ENCODE peak calls at places on chromosome 15, in seven cellular contexts. One of them, this sample, is unnamed.
A peak's percentile ranks its signal among the peaks of the same experiment; 100 is the strongest.

GRCh38 chr15:49116108-49116507 is 39.3 kb downstream of the COPS2 start:
- DNase-seq in upper lobe of right lung: no peak
- DNase-seq in activated B cell treated with CpG ODN at 0.5 μM for 24 hours: no peak
- DNase-seq in heart left ventricle: no peak
- DNase-seq in left ventricle myocardium inferior: no peak
- DNase-seq in A549: no peak
- DNase-seq in uterus: no peak
- DNase-seq in this sample: no peak

GRCh38 chr15:38991126-38991525 is 426.5 kb upstream of the RASGRP1 start:
- DNase-seq in upper lobe of right lung: no peak
- DNase-seq in activated B cell treated with CpG ODN at 0.5 μM for 24 hours: no peak
- DNase-seq in heart left ventricle: no peak
- DNase-seq in left ventricle myocardium inferior: no peak
- DNase-seq in A549: no peak
- DNase-seq in uterus: no peak
- DNase-seq in this sample: no peak

GRCh38 chr15:55661431-55661830 is 73.3 kb upstream of the PYGO1 start:
- DNase-seq in upper lobe of right lung: no peak
- DNase-seq in activated B cell treated with CpG ODN at 0.5 μM for 24 hours: no peak
- DNase-seq in heart left ventricle: no peak
- DNase-seq in left ventricle myocardium inferior: no peak
- DNase-seq in A549: no peak
- DNase-seq in uterus: no peak
- DNase-seq in this sample: no peak

GRCh38 chr15:53586815-53587214 is 172.6 kb downstream of the WDR72 start:
- DNase-seq in upper lobe of right lung: no peak
- DNase-seq in activated B cell treated with CpG ODN at 0.5 μM for 24 hours: no peak
- DNase-seq in heart left ventricle: no peak
- DNase-seq in left ventricle myocardium inferior: no peak
- DNase-seq in A549: no peak
- DNase-seq in uterus: no peak
- DNase-seq in this sample: peak; percentile 0

GRCh38 chr15:57375827-57376694 is at the start of gene CGNL1:
- DNase-seq in upper lobe of right lung: peak; percentile 82
- DNase-seq in activated B cell treated with CpG ODN at 0.5 μM for 24 hours: no peak
- DNase-seq in heart left ventricle: peak; percentile 53
- DNase-seq in left ventricle myocardium inferior: peak; percentile 39
- DNase-seq in A549: peak; percentile 62
- DNase-seq in uterus: peak; percentile 63
- DNase-seq in this sample: peak; percentile 48

GRCh38 chr15:52093539-52094502 is 18.8 kb downstream of the BCL2L10 start:
- DNase-seq in upper lobe of right lung: no peak
- DNase-seq in activated B cell treated with CpG ODN at 0.5 μM for 24 hours: no peak
- DNase-seq in heart left ventricle: no peak
- DNase-seq in left ventricle myocardium inferior: no peak
- DNase-seq in A549: peak; percentile 46
- DNase-seq in uterus: peak; percentile 63
- DNase-seq in this sample: no peak

GRCh38 chr15:44298878-44299277 is 10.4 kb downstream of the GOLM2 start:
- DNase-seq in upper lobe of right lung: no peak
- DNase-seq in activated B cell treated with CpG ODN at 0.5 μM for 24 hours: no peak
- DNase-seq in heart left ventricle: no peak
- DNase-seq in left ventricle myocardium inferior: no peak
- DNase-seq in A549: peak; percentile 14
- DNase-seq in uterus: no peak
- DNase-seq in this sample: no peak

GRCh38 chr15:101138913-101139880 is 112.7 kb downstream of the CHSY1 start:
- DNase-seq in upper lobe of right lung: no peak
- DNase-seq in activated B cell treated with CpG ODN at 0.5 μM for 24 hours: no peak
- DNase-seq in heart left ventricle: no peak
- DNase-seq in left ventricle myocardium inferior: no peak
- DNase-seq in A549: no peak
- DNase-seq in uterus: no peak
- DNase-seq in this sample: peak; percentile 86

GRCh38 chr15:96264351-96264798 is 66.1 kb upstream of the NR2F2 start:
- DNase-seq in upper lobe of right lung: no peak
- DNase-seq in activated B cell treated with CpG ODN at 0.5 μM for 24 hours: no peak
- DNase-seq in heart left ventricle: no peak
- DNase-seq in left ventricle myocardium inferior: no peak
- DNase-seq in A549: no peak
- DNase-seq in uterus: no peak
- DNase-seq in this sample: no peak

GRCh38 chr15:77500986-77501385 is 80.3 kb downstream of the HMG20A start:
- DNase-seq in upper lobe of right lung: no peak
- DNase-seq in activated B cell treated with CpG ODN at 0.5 μM for 24 hours: no peak
- DNase-seq in heart left ventricle: no peak
- DNase-seq in left ventricle myocardium inferior: no peak
- DNase-seq in A549: no peak
- DNase-seq in uterus: no peak
- DNase-seq in this sample: no peak

GRCh38 chr15:73691398-73691797 is 7.2 kb downstream of the CD276 start:
- DNase-seq in upper lobe of right lung: peak; percentile 53
- DNase-seq in activated B cell treated with CpG ODN at 0.5 μM for 24 hours: no peak
- DNase-seq in heart left ventricle: peak; percentile 60
- DNase-seq in left ventricle myocardium inferior: peak; percentile 63
- DNase-seq in A549: no peak
- DNase-seq in uterus: peak; percentile 54
- DNase-seq in this sample: no peak

GRCh38 chr15:99603828-99604227 is 38.0 kb downstream of the MEF2A start:
- DNase-seq in upper lobe of right lung: no peak
- DNase-seq in activated B cell treated with CpG ODN at 0.5 μM for 24 hours: no peak
- DNase-seq in heart left ventricle: no peak
- DNase-seq in left ventricle myocardium inferior: no peak
- DNase-seq in A549: no peak
- DNase-seq in uterus: no peak
- DNase-seq in this sample: no peak

GRCh38 chr15:45612790-45613415 is 21.9 kb upstream of the SQOR start:
- DNase-seq in upper lobe of right lung: no peak
- DNase-seq in activated B cell treated with CpG ODN at 0.5 μM for 24 hours: no peak
- DNase-seq in heart left ventricle: no peak
- DNase-seq in left ventricle myocardium inferior: no peak
- DNase-seq in A549: no peak
- DNase-seq in uterus: no peak
- DNase-seq in this sample: no peak

GRCh38 chr15:45616901-45617323 is 17.9 kb upstream of the SQOR start:
- DNase-seq in upper lobe of right lung: no peak
- DNase-seq in activated B cell treated with CpG ODN at 0.5 μM for 24 hours: no peak
- DNase-seq in heart left ventricle: no peak
- DNase-seq in left ventricle myocardium inferior: no peak
- DNase-seq in A549: no peak
- DNase-seq in uterus: no peak
- DNase-seq in this sample: no peak

GRCh38 chr15:45606841-45607240 is 19.7 kb downstream of the BLOC1S6 start:
- DNase-seq in upper lobe of right lung: no peak
- DNase-seq in activated B cell treated with CpG ODN at 0.5 μM for 24 hours: no peak
- DNase-seq in heart left ventricle: no peak
- DNase-seq in left ventricle myocardium inferior: no peak
- DNase-seq in A549: no peak
- DNase-seq in uterus: no peak
- DNase-seq in this sample: no peak

GRCh38 chr15:45606413-45606812 is 19.2 kb downstream of the BLOC1S6 start:
- DNase-seq in upper lobe of right lung: no peak
- DNase-seq in activated B cell treated with CpG ODN at 0.5 μM for 24 hours: no peak
- DNase-seq in heart left ventricle: no peak
- DNase-seq in left ventricle myocardium inferior: no peak
- DNase-seq in A549: no peak
- DNase-seq in uterus: no peak
- DNase-seq in this sample: no peak

GRCh38 chr15:45611305-45611704 is 23.5 kb upstream of the SQOR start:
- DNase-seq in upper lobe of right lung: no peak
- DNase-seq in activated B cell treated with CpG ODN at 0.5 μM for 24 hours: no peak
- DNase-seq in heart left ventricle: no peak
- DNase-seq in left ventricle myocardium inferior: no peak
- DNase-seq in A549: no peak
- DNase-seq in uterus: no peak
- DNase-seq in this sample: peak; percentile 33
- TF ChIP-seq CTCF in upper lobe of right lung: peak; percentile 35
- TF ChIP-seq CTCF in activated B cell treated with CpG ODN at 0.5 μM for 24 hours: no peak
- TF ChIP-seq CTCF in heart left ventricle: peak; percentile 24
- TF ChIP-seq CTCF in left ventricle myocardium inferior: peak; percentile 45
- TF ChIP-seq CTCF in A549: peak; percentile 59
- TF ChIP-seq CTCF in uterus: no peak
- TF ChIP-seq CTCF in this sample: peak; percentile 36

DNA sequence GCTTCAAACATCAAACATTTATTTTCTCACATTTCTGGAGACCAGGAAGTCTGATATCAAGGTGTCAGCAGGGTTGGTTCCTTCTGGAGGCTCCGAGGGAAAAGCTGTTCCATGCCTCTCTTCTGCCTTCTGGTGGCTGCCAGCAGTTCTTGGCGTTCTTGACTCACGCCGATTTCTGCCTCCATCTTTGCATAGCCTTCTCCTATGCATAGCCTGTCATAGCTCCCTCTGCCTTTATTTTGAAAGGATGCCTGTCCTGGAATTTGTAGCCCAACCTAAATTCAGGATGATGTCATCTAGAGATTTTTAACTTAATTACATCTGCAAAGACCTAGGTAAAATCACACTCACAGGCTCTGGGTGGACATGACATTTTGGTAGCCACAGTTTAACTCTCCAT is 70.4 kb downstream of the RGMA start:
- DNase-seq in upper lobe of right lung: no peak
- DNase-seq in activated B cell treated with CpG ODN at 0.5 μM for 24 hours: no peak
- DNase-seq in heart left ventricle: no peak
- DNase-seq in left ventricle myocardium inferior: no peak
- DNase-seq in A549: no peak
- DNase-seq in uterus: no peak
- DNase-seq in this sample: no peak
- TF ChIP-seq CTCF in upper lobe of right lung: peak; percentile 5
- TF ChIP-seq CTCF in activated B cell treated with CpG ODN at 0.5 μM for 24 hours: no peak
- TF ChIP-seq CTCF in heart left ventricle: no peak
- TF ChIP-seq CTCF in left ventricle myocardium inferior: peak; percentile 24
- TF ChIP-seq CTCF in A549: peak; percentile 38
- TF ChIP-seq CTCF in uterus: no peak
- TF ChIP-seq CTCF in this sample: no peak

GRCh38 chr15:60592386-60593339 is 113.7 kb upstream of the ICE2 start:
- DNase-seq in upper lobe of right lung: peak; percentile 95
- DNase-seq in activated B cell treated with CpG ODN at 0.5 μM for 24 hours: peak; percentile 62
- DNase-seq in heart left ventricle: peak; percentile 89
- DNase-seq in left ventricle myocardium inferior: peak; percentile 89
- DNase-seq in A549: peak; percentile 9
- DNase-seq in uterus: peak; percentile 82
- DNase-seq in this sample: peak; percentile 87
- TF ChIP-seq CTCF in upper lobe of right lung: peak; percentile 9
- TF ChIP-seq CTCF in activated B cell treated with CpG ODN at 0.5 μM for 24 hours: no peak
- TF ChIP-seq CTCF in heart left ventricle: peak; percentile 10
- TF ChIP-seq CTCF in left ventricle myocardium inferior: peak; percentile 25
- TF ChIP-seq CTCF in A549: no peak
- TF ChIP-seq CTCF in uterus: peak; percentile 27
- TF ChIP-seq CTCF in this sample: peak; percentile 30

GRCh38 chr15:29937956-29938355 is 115.7 kb upstream of the TJP1 start:
- DNase-seq in upper lobe of right lung: no peak
- DNase-seq in activated B cell treated with CpG ODN at 0.5 μM for 24 hours: no peak
- DNase-seq in heart left ventricle: no peak
- DNase-seq in left ventricle myocardium inferior: no peak
- DNase-seq in A549: no peak
- DNase-seq in uterus: no peak
- DNase-seq in this sample: no peak
- TF ChIP-seq CTCF in upper lobe of right lung: no peak
- TF ChIP-seq CTCF in activated B cell treated with CpG ODN at 0.5 μM for 24 hours: no peak
- TF ChIP-seq CTCF in heart left ventricle: no peak
- TF ChIP-seq CTCF in left ventricle myocardium inferior: no peak
- TF ChIP-seq CTCF in A549: no peak
- TF ChIP-seq CTCF in uterus: no peak
- TF ChIP-seq CTCF in this sample: no peak

GRCh38 chr15:32033186-32033890 is 3.0 kb downstream of the CHRNA7 start:
- DNase-seq in upper lobe of right lung: no peak
- DNase-seq in activated B cell treated with CpG ODN at 0.5 μM for 24 hours: no peak
- DNase-seq in heart left ventricle: no peak
- DNase-seq in left ventricle myocardium inferior: no peak
- DNase-seq in A549: no peak
- DNase-seq in uterus: no peak
- DNase-seq in this sample: no peak

GRCh38 chr15:32028921-32029320 is 1.4 kb upstream of the CHRNA7 start:
- DNase-seq in upper lobe of right lung: no peak
- DNase-seq in activated B cell treated with CpG ODN at 0.5 μM for 24 hours: no peak
- DNase-seq in heart left ventricle: no peak
- DNase-seq in left ventricle myocardium inferior: no peak
- DNase-seq in A549: no peak
- DNase-seq in uterus: no peak
- DNase-seq in this sample: no peak

GRCh38 chr15:32029409-32029861 is 880 bp upstream of the CHRNA7 start:
- DNase-seq in upper lobe of right lung: no peak
- DNase-seq in activated B cell treated with CpG ODN at 0.5 μM for 24 hours: no peak
- DNase-seq in heart left ventricle: no peak
- DNase-seq in left ventricle myocardium inferior: no peak
- DNase-seq in A549: peak; percentile 31
- DNase-seq in uterus: no peak
- DNase-seq in this sample: no peak

GRCh38 chr15:32030795-32031194 is 480 bp downstream of the CHRNA7 start:
- DNase-seq in upper lobe of right lung: peak; percentile 61
- DNase-seq in activated B cell treated with CpG ODN at 0.5 μM for 24 hours: no peak
- DNase-seq in heart left ventricle: no peak
- DNase-seq in left ventricle myocardium inferior: no peak
- DNase-seq in A549: no peak
- DNase-seq in uterus: no peak
- DNase-seq in this sample: no peak

DNA sequence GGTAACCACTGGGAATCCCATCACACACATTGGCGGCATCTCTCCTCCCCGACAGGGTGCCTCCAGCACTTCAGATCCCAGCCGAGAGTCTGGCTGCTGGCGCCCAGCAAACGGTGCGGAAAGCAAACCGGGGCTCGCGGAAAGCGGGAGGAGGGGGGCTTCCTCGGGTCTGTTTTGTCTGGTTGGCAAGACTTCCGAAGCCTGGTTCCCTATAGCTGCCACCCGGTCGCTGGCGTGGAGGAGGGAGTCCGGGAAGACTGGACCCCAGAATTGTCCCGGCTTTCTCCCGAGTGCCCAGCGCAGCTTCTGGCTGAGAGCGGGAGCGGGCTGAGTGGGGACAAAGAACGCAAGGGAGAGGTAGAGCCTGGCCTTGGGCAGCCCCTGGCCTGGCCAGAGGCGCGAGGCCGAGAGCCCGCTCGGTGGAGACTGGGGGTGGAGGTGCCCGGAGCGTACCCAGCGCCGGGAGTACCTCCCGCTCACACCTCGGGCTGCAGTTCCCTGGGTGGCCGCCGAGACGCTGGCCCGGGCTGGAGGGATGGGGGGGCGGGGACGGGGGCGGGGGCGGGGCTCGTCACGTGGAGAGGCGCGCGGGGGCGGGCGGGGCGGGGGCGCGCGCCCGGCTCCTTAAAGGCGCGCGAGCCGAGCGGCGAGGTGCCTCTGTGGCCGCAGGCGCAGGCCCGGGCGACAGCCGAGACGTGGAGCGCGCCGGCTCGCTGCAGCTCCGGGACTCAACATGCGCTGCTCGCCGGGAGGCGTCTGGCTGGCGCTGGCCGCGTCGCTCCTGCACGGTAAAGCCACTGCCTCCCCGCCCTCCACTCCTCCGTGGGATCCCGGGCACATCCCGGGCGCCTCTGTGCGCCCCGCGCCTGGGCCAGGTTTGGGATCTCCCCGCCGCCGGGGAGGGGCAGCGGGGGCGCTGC is at the start of gene CHRNA7:
- DNase-seq in upper lobe of right lung: peak; percentile 86
- DNase-seq in activated B cell treated with CpG ODN at 0.5 μM for 24 hours: no peak
- DNase-seq in heart left ventricle: peak; percentile 39
- DNase-seq in left ventricle myocardium inferior: peak; percentile 59
- DNase-seq in A549: peak; percentile 64
- DNase-seq in uterus: no peak
- DNase-seq in this sample: peak; percentile 59
- TF ChIP-seq CTCF in upper lobe of right lung: peak; percentile 15
- TF ChIP-seq CTCF in activated B cell treated with CpG ODN at 0.5 μM for 24 hours: no peak
- TF ChIP-seq CTCF in heart left ventricle: peak; percentile 22
- TF ChIP-seq CTCF in left ventricle myocardium inferior: peak; percentile 56
- TF ChIP-seq CTCF in A549: no peak
- TF ChIP-seq CTCF in uterus: peak; percentile 46
- TF ChIP-seq CTCF in this sample: no peak

This sample was measured in GM13976.